ENCODE peak calls at places on chromosomes 1 and 21, in eight cellular contexts. One of them, this sample, is unnamed.

GRCh38 chr1:172745014-172745413 is 86.1 kb downstream of the FASLG start:
- DNase-seq in upper lobe of left lung: peak; percentile 28
- DNase-seq in transverse colon: peak; percentile 26
- DNase-seq in A549: peak; percentile 79
- DNase-seq in sigmoid colon: no peak
- DNase-seq in HepG2: peak; percentile 52
- DNase-seq in GM12878: peak; percentile 79
- DNase-seq in K562: peak; percentile 37
- DNase-seq in this sample: no peak

GRCh38 chr1:222792744-222793143 is 22.1 kb upstream of the DISP1 start:
- DNase-seq in K562: no peak
- DNase-seq in GM12878: no peak
- DNase-seq in A549: peak; percentile 19
- DNase-seq in sigmoid colon: no peak
- DNase-seq in HepG2: no peak
- DNase-seq in upper lobe of left lung: no peak
- DNase-seq in transverse colon: no peak
- DNase-seq in this sample: no peak

GRCh38 chr1:60090662-60091061 is 17.1 kb upstream of the C1orf87 start:
- DNase-seq in GM12878: no peak
- DNase-seq in A549: no peak
- DNase-seq in sigmoid colon: no peak
- DNase-seq in transverse colon: no peak
- DNase-seq in upper lobe of left lung: no peak
- DNase-seq in K562: no peak
- DNase-seq in HepG2: no peak
- DNase-seq in this sample: no peak

GRCh38 chr1:51897699-51898031 is 19.1 kb upstream of the NRDC start:
- DNase-seq in K562: no peak
- DNase-seq in transverse colon: no peak
- DNase-seq in upper lobe of left lung: no peak
- DNase-seq in GM12878: no peak
- DNase-seq in A549: peak; percentile 52
- DNase-seq in HepG2: no peak
- DNase-seq in sigmoid colon: no peak
- DNase-seq in this sample: no peak

GRCh38 chr1:113416515-113416914 is 26.2 kb downstream of the MAGI3 start:
- DNase-seq in transverse colon: no peak
- DNase-seq in A549: no peak
- DNase-seq in sigmoid colon: no peak
- DNase-seq in HepG2: no peak
- DNase-seq in K562: peak; percentile 13
- DNase-seq in GM12878: no peak
- DNase-seq in upper lobe of left lung: no peak
- DNase-seq in this sample: no peak

GRCh38 chr1:46581685-46582455 is 22.2 kb downstream of the MKNK1 start:
- DNase-seq in HepG2: no peak
- DNase-seq in transverse colon: no peak
- DNase-seq in GM12878: no peak
- DNase-seq in upper lobe of left lung: no peak
- DNase-seq in K562: no peak
- DNase-seq in sigmoid colon: no peak
- DNase-seq in A549: no peak
- DNase-seq in this sample: no peak

GRCh38 chr1:40155910-40156309 is 5.3 kb upstream of the RLF start:
- DNase-seq in K562: no peak
- DNase-seq in A549: no peak
- DNase-seq in HepG2: no peak
- DNase-seq in transverse colon: no peak
- DNase-seq in upper lobe of left lung: no peak
- DNase-seq in sigmoid colon: no peak
- DNase-seq in GM12878: no peak
- DNase-seq in this sample: no peak

GRCh38 chr1:94125551-94126514 is 4.9 kb upstream of the ABCA4 start:
- DNase-seq in A549: peak; percentile 56
- DNase-seq in sigmoid colon: no peak
- DNase-seq in GM12878: no peak
- DNase-seq in HepG2: peak; percentile 96
- DNase-seq in transverse colon: no peak
- DNase-seq in K562: no peak
- DNase-seq in upper lobe of left lung: no peak
- DNase-seq in this sample: no peak

GRCh38 chr1:59672851-59673574 is 141.7 kb upstream of the HOOK1 start:
- DNase-seq in transverse colon: no peak
- DNase-seq in upper lobe of left lung: peak; percentile 66
- DNase-seq in sigmoid colon: no peak
- DNase-seq in A549: peak; percentile 44
- DNase-seq in HepG2: peak; percentile 63
- DNase-seq in GM12878: no peak
- DNase-seq in K562: no peak
- DNase-seq in this sample: no peak

GRCh38 chr1:98232678-98233077 is 311.8 kb upstream of the DPYD start:
- DNase-seq in transverse colon: no peak
- DNase-seq in K562: no peak
- DNase-seq in GM12878: no peak
- DNase-seq in sigmoid colon: no peak
- DNase-seq in A549: no peak
- DNase-seq in upper lobe of left lung: no peak
- DNase-seq in HepG2: no peak
- DNase-seq in this sample: no peak

GRCh38 chr1:29368936-29369932 is 132.9 kb downstream of the PTPRU start:
- DNase-seq in transverse colon: no peak
- DNase-seq in K562: no peak
- DNase-seq in upper lobe of left lung: no peak
- DNase-seq in sigmoid colon: peak; percentile 20
- DNase-seq in HepG2: no peak
- DNase-seq in A549: no peak
- DNase-seq in GM12878: no peak
- DNase-seq in this sample: no peak

GRCh38 chr21:36627242-36627641 is 71.7 kb upstream of the SIM2 start:
- DNase-seq in upper lobe of left lung: no peak
- DNase-seq in HepG2: no peak
- DNase-seq in transverse colon: no peak
- DNase-seq in sigmoid colon: no peak
- DNase-seq in GM12878: no peak
- DNase-seq in A549: no peak
- DNase-seq in K562: no peak
- DNase-seq in this sample: no peak

GRCh38 chr1:9510130-9510529 is 29.1 kb upstream of the SLC25A33 start:
- DNase-seq in K562: no peak
- DNase-seq in sigmoid colon: no peak
- DNase-seq in A549: no peak
- DNase-seq in HepG2: no peak
- DNase-seq in upper lobe of left lung: no peak
- DNase-seq in GM12878: no peak
- DNase-seq in transverse colon: no peak
- DNase-seq in this sample: no peak

GRCh38 chr1:111270781-111271463 is 19.7 kb upstream of the CHIA start:
- DNase-seq in K562: no peak
- DNase-seq in upper lobe of left lung: no peak
- DNase-seq in sigmoid colon: no peak
- DNase-seq in A549: no peak
- DNase-seq in HepG2: no peak
- DNase-seq in transverse colon: no peak
- DNase-seq in GM12878: no peak
- DNase-seq in this sample: no peak

GRCh38 chr1:161706483-161707347 is at the start of gene FCRLA:
- DNase-seq in K562: no peak
- DNase-seq in sigmoid colon: no peak
- DNase-seq in GM12878: peak; percentile 88
- DNase-seq in HepG2: no peak
- DNase-seq in transverse colon: no peak
- DNase-seq in A549: peak; percentile 16
- DNase-seq in upper lobe of left lung: no peak
- DNase-seq in this sample: no peak

GRCh38 chr1:20483833-20484525 is 2.0 kb downstream of the CAMK2N1 start:
- DNase-seq in A549: peak; percentile 43
- DNase-seq in transverse colon: peak; percentile 32
- DNase-seq in HepG2: no peak
- DNase-seq in GM12878: no peak
- DNase-seq in K562: no peak
- DNase-seq in upper lobe of left lung: no peak
- DNase-seq in sigmoid colon: no peak
- DNase-seq in this sample: peak; percentile 32

GRCh38 chr21:25031750-25032149 is 575.5 kb downstream of the MRPL39 start:
- DNase-seq in HepG2: no peak
- DNase-seq in A549: no peak
- DNase-seq in transverse colon: no peak
- DNase-seq in K562: no peak
- DNase-seq in sigmoid colon: no peak
- DNase-seq in upper lobe of left lung: no peak
- DNase-seq in GM12878: no peak
- DNase-seq in this sample: no peak

GRCh38 chr1:34650800-34651199 is 104.0 kb upstream of the GJB5 start:
- DNase-seq in A549: no peak
- DNase-seq in upper lobe of left lung: no peak
- DNase-seq in HepG2: no peak
- DNase-seq in sigmoid colon: no peak
- DNase-seq in K562: peak; percentile 20
- DNase-seq in transverse colon: no peak
- DNase-seq in GM12878: no peak
- DNase-seq in this sample: no peak

GRCh38 chr1:78726686-78727085 is 77.1 kb downstream of the IFI44 start:
- DNase-seq in transverse colon: no peak
- DNase-seq in GM12878: no peak
- DNase-seq in A549: no peak
- DNase-seq in upper lobe of left lung: no peak
- DNase-seq in HepG2: no peak
- DNase-seq in sigmoid colon: no peak
- DNase-seq in K562: no peak
- DNase-seq in this sample: no peak

GRCh38 chr1:247531937-247532336 is 4.3 kb downstream of the OR2C3 start:
- DNase-seq in transverse colon: no peak
- DNase-seq in sigmoid colon: no peak
- DNase-seq in A549: peak; percentile 2
- DNase-seq in GM12878: no peak
- DNase-seq in HepG2: no peak
- DNase-seq in upper lobe of left lung: no peak
- DNase-seq in K562: no peak
- DNase-seq in this sample: no peak

GRCh38 chr1:34983700-34984355 is 1.3 kb downstream of the TMEM35B start:
- DNase-seq in A549: no peak
- DNase-seq in sigmoid colon: no peak
- DNase-seq in transverse colon: no peak
- DNase-seq in K562: no peak
- DNase-seq in HepG2: peak; percentile 21
- DNase-seq in GM12878: no peak
- DNase-seq in upper lobe of left lung: no peak
- DNase-seq in this sample: no peak

GRCh38 chr21:36694041-36694515 is 4.8 kb upstream of the SIM2 start:
- DNase-seq in upper lobe of left lung: no peak
- DNase-seq in A549: no peak
- DNase-seq in transverse colon: no peak
- DNase-seq in HepG2: no peak
- DNase-seq in GM12878: no peak
- DNase-seq in sigmoid colon: no peak
- DNase-seq in K562: no peak
- DNase-seq in this sample: no peak

DNA sequence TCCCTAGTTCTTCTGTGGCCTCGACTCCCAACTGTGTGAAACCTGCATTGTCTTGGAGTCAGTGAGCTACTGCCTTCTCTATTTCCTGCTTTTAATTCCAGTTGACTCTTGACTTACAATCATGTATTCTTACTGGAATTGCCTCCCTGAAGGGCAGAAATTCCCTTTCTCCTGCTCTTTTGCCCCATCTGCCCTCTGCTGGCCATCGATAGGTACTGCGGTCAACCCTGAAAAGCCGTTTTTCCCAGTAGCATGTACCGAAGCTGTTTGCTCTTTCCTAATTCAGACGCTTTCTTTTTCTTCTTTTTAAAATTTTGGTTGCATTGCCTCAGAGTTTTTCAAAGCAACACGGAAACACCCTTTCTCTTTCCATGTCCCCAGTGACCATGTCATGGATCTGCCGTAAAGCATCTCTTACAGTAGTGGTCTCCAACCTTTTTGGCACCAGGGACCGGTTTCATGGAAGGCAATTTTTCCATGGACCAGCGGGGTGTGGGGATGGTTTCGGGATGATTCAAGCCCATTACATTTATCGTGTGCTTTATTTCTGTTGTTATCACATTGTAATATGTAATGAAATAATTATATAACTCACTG is 164.2 kb upstream of the C1orf21 start:
- DNase-seq in K562: peak; percentile 71
- DNase-seq in transverse colon: peak; percentile 59
- DNase-seq in A549: peak; percentile 49
- DNase-seq in HepG2: peak; percentile 25
- DNase-seq in upper lobe of left lung: peak; percentile 62
- DNase-seq in sigmoid colon: peak; percentile 70
- DNase-seq in GM12878: peak; percentile 11
- DNase-seq in this sample: peak; percentile 47
- TF ChIP-seq EP300 in K562: no peak
- TF ChIP-seq EP300 in transverse colon: no peak
- TF ChIP-seq EP300 in A549: no peak
- TF ChIP-seq EP300 in HepG2: no peak
- TF ChIP-seq EP300 in upper lobe of left lung: no peak
- TF ChIP-seq EP300 in sigmoid colon: no peak
- TF ChIP-seq EP300 in GM12878: no peak
- TF ChIP-seq EP300 in this sample: no peak

GRCh38 chr21:32772281-32773047 is 909 bp upstream of the PAXBP1 start:
- DNase-seq in K562: peak; percentile 56
- DNase-seq in sigmoid colon: no peak
- DNase-seq in HepG2: no peak
- DNase-seq in GM12878: peak; percentile 9
- DNase-seq in transverse colon: peak; percentile 60
- DNase-seq in upper lobe of left lung: peak; percentile 48
- DNase-seq in A549: no peak
- DNase-seq in this sample: no peak
- TF ChIP-seq EP300 in K562: no peak
- TF ChIP-seq EP300 in sigmoid colon: no peak
- TF ChIP-seq EP300 in HepG2: no peak
- TF ChIP-seq EP300 in GM12878: no peak
- TF ChIP-seq EP300 in transverse colon: no peak
- TF ChIP-seq EP300 in upper lobe of left lung: no peak
- TF ChIP-seq EP300 in A549: no peak
- TF ChIP-seq EP300 in this sample: no peak

GRCh38 chr1:205547932-205548827 is 43.7 kb downstream of the CDK18 start:
- DNase-seq in K562: no peak
- DNase-seq in transverse colon: peak; percentile 7
- DNase-seq in GM12878: no peak
- DNase-seq in A549: no peak
- DNase-seq in sigmoid colon: peak; percentile 39
- DNase-seq in upper lobe of left lung: no peak
- DNase-seq in HepG2: no peak
- DNase-seq in this sample: no peak
- TF ChIP-seq EP300 in K562: no peak
- TF ChIP-seq EP300 in transverse colon: no peak
- TF ChIP-seq EP300 in GM12878: no peak
- TF ChIP-seq EP300 in A549: no peak
- TF ChIP-seq EP300 in sigmoid colon: no peak
- TF ChIP-seq EP300 in upper lobe of left lung: no peak
- TF ChIP-seq EP300 in HepG2: no peak
- TF ChIP-seq EP300 in this sample: no peak

DNA sequence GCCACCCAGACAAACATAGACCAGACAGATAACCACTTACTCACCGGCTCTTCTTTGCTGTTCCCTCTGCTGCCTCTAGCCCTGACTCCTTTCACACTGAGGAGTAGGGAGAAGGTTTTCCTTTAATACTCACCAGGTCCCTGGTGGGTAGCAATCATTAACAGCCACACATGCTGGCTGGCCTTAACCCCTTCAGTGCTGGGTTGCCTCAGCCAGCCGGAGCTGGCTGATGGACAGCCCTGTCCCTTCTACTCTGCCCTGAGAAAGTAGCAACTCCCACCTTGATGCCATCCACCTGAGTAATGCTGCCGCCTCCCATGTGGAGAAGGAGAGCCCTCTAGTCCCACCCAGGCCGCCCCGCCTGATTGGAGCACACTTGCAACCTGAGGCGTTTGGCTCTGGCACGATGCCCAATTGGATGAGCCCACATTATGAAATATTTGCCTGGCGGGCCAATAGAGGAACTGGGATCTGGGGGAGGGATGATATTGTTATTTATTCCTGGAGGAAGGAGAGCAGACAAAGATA is 71.6 kb downstream of the PLEKHA6 start:
- DNase-seq in upper lobe of left lung: peak; percentile 77
- DNase-seq in HepG2: peak; percentile 79
- DNase-seq in K562: no peak
- DNase-seq in A549: peak; percentile 90
- DNase-seq in sigmoid colon: peak; percentile 87
- DNase-seq in transverse colon: peak; percentile 64
- DNase-seq in GM12878: no peak
- DNase-seq in this sample: peak; percentile 87
- TF ChIP-seq EP300 in upper lobe of left lung: no peak
- TF ChIP-seq EP300 in HepG2: peak; percentile 20
- TF ChIP-seq EP300 in K562: no peak
- TF ChIP-seq EP300 in A549: peak; percentile 17
- TF ChIP-seq EP300 in sigmoid colon: no peak
- TF ChIP-seq EP300 in transverse colon: no peak
- TF ChIP-seq EP300 in GM12878: no peak
- TF ChIP-seq EP300 in this sample: no peak